ENCODE peak calls at places on chromosomes 5 and 9, in eight cellular contexts. P, T, G, C, W, L, F and O are unnamed samples.

GRCh38 chr5:137843676-137844284 is 23.9 kb upstream of the MYOT start:
- DNase-seq in P (no peak), C (no peak), T (no peak), G (no peak), W (peak), L (no peak), F (no peak), O (no peak)

GRCh38 chr5:5313081-5313736 is 109.3 kb upstream of the ICE1 start:
- DNase-seq in L (no peak), W (no peak), F (no peak), P (no peak), C (no peak), T (no peak), G (no peak), O (no peak)

GRCh38 chr9:128162215-128163026 is 2.4 kb downstream of the BBLN start:
- DNase-seq in L (no peak), G (no peak), P (no peak), C (peak), W (no peak), F (no peak), T (no peak), O (no peak)

GRCh38 chr9:93900436-93900819 is 54.7 kb downstream of the BARX1 start:
- DNase-seq in T (no peak), W (no peak), F (no peak), L (no peak), C (no peak), G (no peak), P (no peak), O (no peak)

GRCh38 chr5:167827766-167828165 is 463.7 kb upstream of the WWC1 start:
- DNase-seq in T (no peak), G (no peak), L (peak), P (no peak), C (no peak), W (no peak), F (no peak), O (no peak)

GRCh38 chr9:85516976-85517637 is 224.6 kb downstream of the AGTPBP1 start:
- DNase-seq in C (no peak), F (no peak), W (no peak), L (no peak), T (no peak), P (no peak), G (no peak), O (no peak)

GRCh38 chr9:112038017-112038408 is 137.1 kb downstream of the SUSD1 start:
- DNase-seq in F (no peak), T (peak), P (no peak), C (no peak), L (no peak), G (no peak), W (no peak), O (no peak)

GRCh38 chr5:163609910-163610309 is 104.5 kb downstream of the MAT2B start:
- DNase-seq in C (no peak), G (no peak), L (no peak), W (no peak), P (no peak), F (no peak), T (no peak), O (no peak)

GRCh38 chr9:107489687-107490605 is at the start of gene KLF4:
- DNase-seq in G (peak), T (peak), F (peak), C (peak), W (peak), P (peak), L (peak), O (peak)

GRCh38 chr9:111926421-111926875 is 29.8 kb downstream of the UGCG start:
- DNase-seq in W (no peak), L (peak), P (peak), F (no peak), T (peak), C (peak), G (no peak), O (no peak)

GRCh38 chr9:14768561-14769234 is 46.2 kb upstream of the CER1 start:
- DNase-seq in T (peak), L (no peak), G (no peak), F (peak), P (no peak), W (peak), C (no peak), O (peak)

GRCh38 chr5:83540783-83541182 is 69.2 kb downstream of the VCAN start:
- DNase-seq in C (no peak), T (no peak), G (no peak), L (no peak), P (no peak), F (no peak), W (no peak), O (no peak)

GRCh38 chr9:120265791-120266190 is 314.2 kb downstream of the CDK5RAP2 start:
- DNase-seq in W (no peak), C (peak), F (no peak), P (no peak), G (no peak), L (no peak), T (no peak), O (no peak)

GRCh38 chr5:45893309-45893708 is 197.1 kb upstream of the HCN1 start:
- DNase-seq in C (no peak), T (no peak), P (no peak), W (no peak), G (no peak), L (no peak), F (no peak), O (no peak)

GRCh38 chr9:103335461-103335860 is 340.3 kb downstream of the CYLC2 start:
- DNase-seq in T (no peak), C (no peak), P (no peak), F (no peak), G (no peak), W (no peak), L (no peak), O (no peak)

GRCh38 chr9:27429917-27430316 is 94.2 kb upstream of the IFNK start:
- DNase-seq in W (no peak), P (no peak), C (no peak), F (no peak), G (no peak), L (no peak), T (no peak), O (no peak)

GRCh38 chr9:35380016-35380415 is 109.9 kb upstream of the RUSC2 start:
- DNase-seq in T (no peak), C (no peak), L (no peak), F (no peak), W (no peak), G (no peak), P (no peak), O (no peak)

GRCh38 chr5:179733764-179734126 is 1.1 kb downstream of the MAML1 start:
- DNase-seq in G (no peak), T (no peak), W (no peak), C (no peak), F (no peak), L (no peak), P (no peak), O (no peak)

GRCh38 chr5:36156124-36156601 is 4.3 kb downstream of the SKP2 start:
- DNase-seq in L (no peak), C (peak), P (no peak), W (peak), G (no peak), T (no peak), F (no peak), O (no peak)

GRCh38 chr9:133116346-133117231 is 4.5 kb downstream of the RALGDS start:
- DNase-seq in G (no peak), T (no peak), W (peak), F (no peak), C (peak), P (no peak), L (no peak), O (no peak)

GRCh38 chr5:42423285-42424152 is at the start of gene GHR:
- DNase-seq in P (peak), W (peak), L (peak), G (peak), C (peak), T (peak), F (peak), O (peak)

GRCh38 chr9:105901514-105902109 is 207.3 kb downstream of the TMEM38B start:
- DNase-seq in G (no peak), C (peak), P (peak), L (no peak), F (peak), W (peak), T (peak), O (peak)

GRCh38 chr9:106039151-106039935 is 345.0 kb downstream of the TMEM38B start:
- DNase-seq in W (no peak), G (no peak), T (no peak), C (no peak), F (no peak), L (no peak), P (no peak), O (no peak)

GRCh38 chr5:119631660-119632059 is 2.3 kb downstream of the FAM170A start:
- DNase-seq in T (no peak), F (no peak), W (no peak), C (no peak), G (no peak), L (no peak), P (no peak), O (no peak)

GRCh38 chr5:67100301-67100700 is 96.3 kb downstream of the CD180 start:
- DNase-seq in P (peak), L (no peak), G (no peak), W (no peak), T (no peak), F (no peak), C (no peak), O (no peak)

GRCh38 chr5:8908055-8908683 is 637.7 kb downstream of the SEMA5A start:
- DNase-seq in T (peak), G (no peak), P (peak), F (peak), L (no peak), W (peak), C (no peak), O (peak)

GRCh38 chr5:120538149-120538548 is 74.0 kb downstream of the PRR16 start:
- DNase-seq in F (no peak), C (no peak), W (no peak), T (no peak), P (no peak), G (no peak), L (no peak), O (no peak)

GRCh38 chr9:137461316-137461662 is 2.2 kb upstream of the NSMF start:
- DNase-seq in L (no peak), C (no peak), F (no peak), W (no peak), T (no peak), G (no peak), P (no peak), O (no peak)

GRCh38 chr9:90607701-90608122 is 34.9 kb downstream of the DIRAS2 start:
- DNase-seq in W (no peak), G (no peak), T (no peak), C (no peak), P (no peak), F (no peak), L (no peak), O (no peak)

GRCh38 chr9:10957878-10958277 is 345.1 kb upstream of the PTPRD start:
- DNase-seq in T (no peak), L (no peak), P (no peak), F (no peak), W (no peak), C (no peak), G (no peak), O (no peak)

GRCh38 chr5:179923422-179923821 is 15.7 kb upstream of the TBC1D9B start:
- DNase-seq in T (peak), L (no peak), F (no peak), W (no peak), C (no peak), P (no peak), G (no peak), O (no peak)

GRCh38 chr9:30116673-30117217 is 2267.7 kb upstream of the ACO1 start:
- DNase-seq in L (no peak), C (no peak), W (no peak), G (no peak), F (no peak), T (no peak), P (no peak), O (no peak)

GRCh38 chr5:111299067-111299481 is 74.9 kb downstream of the CAMK4 start:
- DNase-seq in F (no peak), P (no peak), L (no peak), T (no peak), C (no peak), G (no peak), W (no peak), O (no peak)

GRCh38 chr9:115615821-115616665 is 498.1 kb upstream of the TNC start:
- DNase-seq in C (no peak), L (no peak), F (no peak), P (no peak), T (no peak), W (no peak), G (no peak), O (no peak)

GRCh38 chr5:18732556-18733479 is 1098.6 kb downstream of the TAF11L14 start:
- DNase-seq in F (no peak), P (no peak), L (no peak), W (no peak), G (no peak), C (no peak), T (no peak), O (no peak)

GRCh38 chr9:136728548-136729123 is 14.1 kb downstream of the LCN10 start:
- DNase-seq in W (no peak), F (peak), P (no peak), L (no peak), C (peak), G (no peak), T (peak), O (peak)

GRCh38 chr9:100379862-100380261 is 27.1 kb upstream of the TEX10 start:
- DNase-seq in F (no peak), G (no peak), C (no peak), W (no peak), T (no peak), P (no peak), L (no peak), O (no peak)

GRCh38 chr9:122562134-122562760 is 9.3 kb downstream of the OR1N2 start:
- DNase-seq in C (no peak), P (peak), F (no peak), W (peak), T (no peak), L (no peak), G (no peak), O (no peak)

DNA sequence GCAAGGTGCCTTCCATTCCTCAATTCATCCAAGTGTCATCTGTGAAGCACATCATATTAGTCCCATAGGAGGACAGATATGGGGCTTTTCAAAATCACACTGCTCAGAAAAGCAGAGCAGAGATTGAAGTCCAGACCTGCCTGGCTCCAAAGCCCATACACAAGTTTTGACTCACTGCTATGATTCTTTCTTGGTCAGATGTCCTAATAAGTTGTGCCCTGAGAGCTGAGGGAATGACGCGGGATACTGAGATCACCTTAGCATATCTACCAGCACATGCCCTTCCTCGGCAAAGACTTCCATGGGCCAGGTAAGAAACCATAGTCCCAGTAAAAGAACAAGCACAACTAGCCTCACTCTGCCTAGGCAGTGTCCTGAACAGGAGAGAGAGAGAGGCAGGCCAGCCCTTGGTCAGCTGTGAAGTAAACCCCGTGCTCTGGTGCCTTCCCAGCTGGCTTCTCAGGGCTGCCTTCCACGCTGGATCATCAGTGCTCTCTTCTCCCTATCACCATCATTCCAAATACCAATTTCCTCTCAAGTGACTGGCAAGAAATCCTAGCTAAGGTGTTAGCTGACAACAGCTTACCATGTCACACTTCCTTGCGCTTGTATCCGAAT is 73.3 kb downstream of the SIL1 start:
- DNase-seq in F (no peak), C (no peak), L (no peak), P (no peak), G (no peak), W (no peak), T (no peak), O (no peak)
- TF ChIP-seq CTCF in F (no peak), C (no peak), L (no peak), P (no peak), G (no peak), W (no peak), T (no peak), O (no peak)

GRCh38 chr5:12272389-12272788 is 368.1 kb upstream of the CTNND2 start:
- DNase-seq in C (no peak), L (no peak), P (no peak), T (no peak), G (no peak), F (no peak), W (peak), O (no peak)
- TF ChIP-seq CTCF in C (no peak), L (no peak), P (no peak), T (no peak), G (no peak), F (no peak), W (peak), O (peak)

GRCh38 chr5:73359395-73359794 is 89.2 kb downstream of the FOXD1 start:
- DNase-seq in P (no peak), T (no peak), L (no peak), F (no peak), C (no peak), W (no peak), G (no peak), O (no peak)

GRCh38 chr5:73365301-73365853 is 83.2 kb downstream of the FOXD1 start:
- DNase-seq in G (no peak), F (no peak), W (no peak), L (no peak), C (no peak), P (no peak), T (no peak), O (no peak)

GRCh38 chr5:73365990-73366667 is 82.4 kb downstream of the FOXD1 start:
- DNase-seq in G (no peak), C (no peak), L (no peak), P (no peak), T (no peak), W (no peak), F (no peak), O (no peak)

GRCh38 chr5:73367650-73368049 is 80.9 kb downstream of the FOXD1 start:
- DNase-seq in L (no peak), P (no peak), T (no peak), C (no peak), F (no peak), W (no peak), G (no peak), O (no peak)

GRCh38 chr5:73363911-73364730 is 84.5 kb downstream of the FOXD1 start:
- DNase-seq in T (no peak), L (no peak), C (no peak), G (no peak), F (no peak), W (no peak), P (no peak), O (no peak)
- TF ChIP-seq CTCF in T (no peak), L (no peak), C (no peak), G (no peak), F (no peak), W (peak), P (no peak), O (no peak)

DNA sequence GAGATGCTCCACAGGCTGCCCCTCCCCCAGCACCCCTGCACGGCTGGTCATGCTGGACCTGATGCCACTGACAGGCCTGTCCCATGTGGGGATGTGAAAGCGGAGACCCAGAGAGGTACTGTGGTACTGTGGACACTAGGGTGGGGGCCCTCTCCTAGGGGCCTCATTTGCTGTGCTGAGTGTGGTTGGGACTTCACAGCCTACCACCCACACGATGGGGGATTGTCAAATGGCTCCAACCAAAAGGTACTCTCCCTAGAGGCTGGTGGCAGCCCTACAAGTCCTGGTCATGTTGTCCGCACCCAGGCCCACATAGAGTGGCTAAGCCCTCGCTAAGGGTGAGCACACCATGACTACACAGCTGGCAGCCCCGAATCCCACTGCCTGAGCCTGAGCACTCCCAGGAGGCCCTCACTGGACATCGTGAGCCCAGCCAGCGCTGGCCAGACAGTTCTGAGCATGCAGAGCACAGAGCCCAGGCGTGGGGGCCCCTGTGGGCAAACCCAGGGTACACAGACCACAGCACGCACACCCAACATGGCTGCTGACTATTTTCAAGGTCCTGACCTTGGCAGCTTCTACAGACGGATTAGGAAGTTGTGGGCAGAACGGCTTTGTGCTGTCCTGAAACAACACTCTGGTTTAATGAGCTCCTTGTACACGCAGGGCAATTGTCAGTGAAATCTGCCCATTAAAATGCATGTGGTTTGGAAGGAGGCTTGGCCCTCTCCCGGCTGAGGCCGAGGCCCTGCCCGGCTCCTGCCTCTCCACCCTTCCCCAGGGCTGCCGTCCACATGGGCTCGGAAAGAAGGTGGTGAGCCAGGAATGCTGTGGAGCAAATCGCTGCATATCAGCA is 214.1 kb downstream of the HSPA4 start:
- DNase-seq in C (no peak), T (peak), G (no peak), W (peak), P (peak), F (no peak), L (no peak), O (no peak)
- TF ChIP-seq CTCF in C (no peak), T (no peak), G (no peak), W (no peak), P (no peak), F (no peak), L (no peak), O (no peak)